ENCODE peak calls at places on chromosomes 4 and X, in six cellular contexts. T, X, H, O, F and A are unnamed samples.

GRCh38 chr4:20723019-20723418 is 22.8 kb downstream of the PACRGL start:
- DNase-seq in T (no peak), X (peak), H (no peak), O (no peak), F (no peak), A (no peak)

GRCh38 chrX:23008431-23009099 is 8.8 kb downstream of the DDX53 start:
- DNase-seq in T (no peak), X (peak), H (peak), O (no peak), F (no peak), A (peak)

GRCh38 chrX:10259716-10260115 is 102.9 kb downstream of the CLCN4 start:
- DNase-seq in T (no peak), X (peak), H (peak), O (no peak), F (no peak), A (no peak)

GRCh38 chrX:71666240-71667223 is 814 bp upstream of the LOC101059915 start:
- DNase-seq in T (no peak), X (no peak), H (no peak), O (no peak), F (no peak), A (no peak)

GRCh38 chr4:102620697-102621497 is 119.7 kb downstream of the NFKB1 start:
- DNase-seq in T (no peak), X (peak), H (peak), O (no peak), F (no peak), A (peak)

GRCh38 chrX:134006484-134007161 is 21.2 kb upstream of the GPC3 start:
- DNase-seq in T (no peak), X (no peak), H (no peak), O (no peak), F (no peak), A (no peak)

GRCh38 chrX:3516051-3516541 is 169.6 kb upstream of the MXRA5 start:
- DNase-seq in T (no peak), X (peak), H (peak), O (no peak), F (no peak), A (no peak)

GRCh38 chr4:15655223-15656037 is at the start of gene FBXL5:
- DNase-seq in T (peak), X (peak), H (peak), O (peak), F (peak), A (peak)

GRCh38 chrX:72101597-72102037 is 30.1 kb downstream of the RTL5 start:
- DNase-seq in T (no peak), X (no peak), H (no peak), O (no peak), F (no peak), A (no peak)

GRCh38 chr4:71251266-71251665 is 87.6 kb upstream of the SLC4A4 start:
- DNase-seq in T (no peak), X (no peak), H (no peak), O (no peak), F (no peak), A (no peak)

GRCh38 chr4:103982454-103982853 is 262.7 kb upstream of the TACR3 start:
- DNase-seq in T (no peak), X (no peak), H (no peak), O (no peak), F (no peak), A (no peak)

GRCh38 chrX:150558424-150558823 is 10.0 kb upstream of the MTM1 start:
- DNase-seq in T (no peak), X (no peak), H (no peak), O (no peak), F (no peak), A (no peak)

GRCh38 chrX:94600077-94600476 is 926.1 kb downstream of the FAM133A start:
- DNase-seq in T (no peak), X (no peak), H (no peak), O (no peak), F (no peak), A (no peak)

GRCh38 chrX:115089419-115089818 is 72.0 kb upstream of the IL13RA2 start:
- DNase-seq in T (no peak), X (no peak), H (no peak), O (no peak), F (no peak), A (no peak)

GRCh38 chrX:153662266-153662665 is 11.3 kb downstream of the PNCK start:
- DNase-seq in T (peak), X (peak), H (no peak), O (peak), F (peak), A (peak)

GRCh38 chr4:125951275-125951887 is 636.6 kb downstream of the FAT4 start:
- DNase-seq in T (no peak), X (peak), H (peak), O (no peak), F (no peak), A (peak)

GRCh38 chr4:141403782-141404181 is 183.1 kb downstream of the ZNF330 start:
- DNase-seq in T (no peak), X (no peak), H (no peak), O (no peak), F (no peak), A (no peak)

GRCh38 chr4:74997942-74998341 is 65.0 kb downstream of the PARM1 start:
- DNase-seq in T (no peak), X (no peak), H (no peak), O (no peak), F (no peak), A (no peak)

GRCh38 chrX:108224727-108225455 is 133.3 kb downstream of the ATG4A start:
- DNase-seq in T (no peak), X (peak), H (peak), O (no peak), F (peak), A (peak)

GRCh38 chrX:31057691-31058090 is 14.2 kb downstream of the FTHL17 start:
- DNase-seq in T (no peak), X (no peak), H (no peak), O (no peak), F (no peak), A (no peak)

GRCh38 chrX:119004920-119005524 is 30.6 kb downstream of the LONRF3 start:
- DNase-seq in T (peak), X (peak), H (peak), O (no peak), F (peak), A (peak)

GRCh38 chrX:51694254-51694653 is 11.6 kb upstream of the CENPVL2 start:
- DNase-seq in T (no peak), X (no peak), H (no peak), O (no peak), F (no peak), A (no peak)

GRCh38 chrX:39854772-39855747 is 242.7 kb downstream of the BCOR start:
- DNase-seq in T (no peak), X (no peak), H (no peak), O (peak), F (no peak), A (no peak)

GRCh38 chr4:6749340-6750171 is 33.0 kb upstream of the KIAA0232 start:
- DNase-seq in T (no peak), X (peak), H (peak), O (no peak), F (no peak), A (no peak)

GRCh38 chr4:55554453-55555030 is 7.8 kb upstream of the CLOCK start:
- DNase-seq in T (no peak), X (peak), H (peak), O (no peak), F (no peak), A (no peak)

GRCh38 chr4:114273246-114273645 is 293.8 kb upstream of the ARSJ start:
- DNase-seq in T (no peak), X (no peak), H (no peak), O (no peak), F (no peak), A (no peak)

GRCh38 chr4:92305878-92306520 is 2.2 kb downstream of the GRID2 start:
- DNase-seq in T (no peak), X (no peak), H (peak), O (no peak), F (peak), A (peak)

GRCh38 chr4:161767116-161767515 is 396.7 kb downstream of the FSTL5 start:
- DNase-seq in T (no peak), X (peak), H (peak), O (no peak), F (no peak), A (no peak)

GRCh38 chr4:140637836-140638235 is 69.1 kb upstream of the UCP1 start:
- DNase-seq in T (no peak), X (peak), H (no peak), O (no peak), F (no peak), A (peak)

GRCh38 chr4:146317783-146318182 is 103.4 kb downstream of the REELD1 start:
- DNase-seq in T (no peak), X (no peak), H (no peak), O (no peak), F (no peak), A (no peak)

GRCh38 chrX:48676893-48677270 is 6.7 kb upstream of the WAS start:
- DNase-seq in T (no peak), X (no peak), H (no peak), O (no peak), F (no peak), A (no peak)

GRCh38 chr4:94653095-94653649 is 104.6 kb upstream of the BMPR1B start:
- DNase-seq in T (no peak), X (no peak), H (no peak), O (no peak), F (no peak), A (no peak)

GRCh38 chr4:55277011-55277410 is 69.0 kb upstream of the SRD5A3 start:
- DNase-seq in T (no peak), X (no peak), H (no peak), O (no peak), F (no peak), A (no peak)

GRCh38 chr4:23981328-23981727 is 91.5 kb upstream of the PPARGC1A start:
- DNase-seq in T (no peak), X (no peak), H (no peak), O (no peak), F (no peak), A (no peak)

GRCh38 chr4:15832523-15833451 is 54.7 kb downstream of the CD38 start:
- DNase-seq in T (no peak), X (no peak), H (no peak), O (no peak), F (no peak), A (no peak)

GRCh38 chrX:134396174-134396573 is 63.8 kb upstream of the HPRT1 start:
- DNase-seq in T (no peak), X (peak), H (no peak), O (no peak), F (no peak), A (peak)